ENCODE peak calls at places on chromosomes 16 and 17, in nine cellular contexts. Z is NCI-H2171 treated with DMSO at 0.1 percent for 48 hours; M is right lobe of liver; S is NCI-H1694; V is WTC11; Q is stimulated activated CD4-positive, alpha-beta T cell treated with anti-CD3 and anti-CD28 coated beads, Interleukin-15, amount 100 ng/mL, for 1 hour; K is fibroblast of gingiva; I is NCI-H1105 treated with DMSO at 0.1 percent for 48 hours; T is left kidney. E is an unnamed sample.

GRCh38 chr16:56241596-56241995 is 50.3 kb downstream of the GNAO1 start:
- DNase-seq in S (no peak), Z (no peak), Q (no peak), V (no peak), T (no peak), I (no peak), K (no peak), M (no peak), E (no peak)

GRCh38 chr17:76700627-76701470 is 9.9 kb downstream of the MXRA7 start:
- DNase-seq in V (peak), M (no peak), S (no peak), Z (peak), K (peak), I (no peak), T (peak), Q (no peak), E (no peak)

GRCh38 chr17:8732406-8733065 is 12.1 kb downstream of the CCDC42 start:
- DNase-seq in V (no peak), I (no peak), Q (no peak), K (no peak), M (no peak), S (no peak), T (no peak), Z (no peak), E (no peak)

GRCh38 chr16:67935402-67936123 is 1.1 kb downstream of the PSMB10 start:
- DNase-seq in S (peak), K (peak), Q (peak), M (peak), Z (peak), T (peak), V (peak), I (peak), E (peak)

GRCh38 chr17:80803451-80804428 is 187.9 kb upstream of the CHMP6 start:
- DNase-seq in I (no peak), T (no peak), V (no peak), S (no peak), M (no peak), K (no peak), Q (no peak), Z (no peak), E (no peak)

GRCh38 chr17:61416540-61417363 is 17.1 kb downstream of the TBX2 start:
- DNase-seq in Q (no peak), Z (peak), S (peak), I (peak), K (peak), T (peak), M (peak), V (peak), E (peak)

GRCh38 chr17:82400206-82400605 is 17.9 kb upstream of the HEXD start:
- DNase-seq in K (peak), M (no peak), I (no peak), V (no peak), Z (peak), S (no peak), Q (no peak), T (peak), E (no peak)

GRCh38 chr17:6555331-6556120 is 829 bp downstream of the PITPNM3 start:
- DNase-seq in S (no peak), T (peak), K (no peak), I (no peak), Z (no peak), V (peak), Q (no peak), M (no peak), E (no peak)

GRCh38 chr17:54948380-54948779 is 20.1 kb downstream of the COX11 start:
- DNase-seq in M (no peak), T (no peak), I (no peak), Z (no peak), Q (no peak), V (no peak), S (no peak), K (peak), E (no peak)

GRCh38 chr17:66169839-66170238 is 22.1 kb downstream of the CEP112 start:
- DNase-seq in I (no peak), M (no peak), T (no peak), K (no peak), V (no peak), S (no peak), Q (no peak), Z (no peak), E (no peak)

GRCh38 chr16:30934827-30935557 is 11.6 kb downstream of the FBXL19 start:
- DNase-seq in K (peak), V (peak), M (no peak), Q (no peak), Z (no peak), T (peak), S (peak), I (no peak), E (no peak)

GRCh38 chr16:87368029-87368765 is 15.4 kb downstream of the FBXO31 start:
- DNase-seq in Q (no peak), Z (no peak), S (no peak), I (no peak), M (no peak), V (no peak), K (no peak), T (no peak), E (no peak)

GRCh38 chr16:4660454-4661007 is 32.8 kb upstream of the NUDT16L1 start:
- DNase-seq in V (no peak), T (peak), Z (no peak), M (no peak), I (no peak), S (peak), Q (peak), K (no peak), E (no peak)

GRCh38 chr17:8015957-8016631 is 13.7 kb downstream of the GUCY2D start:
- DNase-seq in V (peak), K (no peak), Q (peak), S (no peak), Z (no peak), I (peak), M (no peak), T (peak), E (no peak)

GRCh38 chr16:70697601-70698170 is 11.8 kb upstream of the MTSS2 start:
- DNase-seq in M (no peak), Z (no peak), T (no peak), I (no peak), Q (no peak), S (no peak), V (no peak), K (peak), E (no peak)

GRCh38 chr17:74803388-74803930 is 27.3 kb upstream of the NAT9 start:
- DNase-seq in Z (no peak), S (no peak), I (no peak), V (no peak), Q (no peak), M (no peak), T (no peak), K (no peak), E (no peak)

GRCh38 chr16:79897087-79897443 is 296.5 kb upstream of the MAF start:
- DNase-seq in T (no peak), M (no peak), I (no peak), Z (no peak), S (no peak), Q (no peak), V (no peak), K (no peak), E (no peak)

GRCh38 chr16:4673387-4674046 is 19.8 kb upstream of the NUDT16L1 start:
- DNase-seq in S (no peak), I (no peak), K (no peak), Q (no peak), Z (no peak), V (no peak), M (no peak), T (no peak), E (no peak)

GRCh38 chr16:68062910-68063393 is 22.2 kb upstream of the NFATC3 start:
- DNase-seq in Z (no peak), T (no peak), M (no peak), S (no peak), Q (no peak), K (no peak), V (no peak), I (no peak), E (no peak)

E was measured in mesothelial cell of epicardium.